ENCODE peak calls at places on chromosomes 7 and 10, in five cellular contexts. P, W, G, I and J are unnamed samples.

GRCh38 chr7:132780822-132781221 is 204.6 kb upstream of the PLXNA4 start:
- DNase-seq in P (no peak), W (no peak), G (no peak), I (no peak), J (no peak)

GRCh38 chr10:108782411-108782810 is 1140.9 kb downstream of the XPNPEP1 start:
- DNase-seq in P (no peak), W (no peak), G (no peak), I (no peak), J (no peak)

GRCh38 chr7:92835851-92836488 is 403 bp downstream of the CDK6 start:
- DNase-seq in P (no peak), W (no peak), G (no peak), I (peak), J (no peak)

GRCh38 chr10:15046626-15047025 is 2.9 kb downstream of the OLAH start:
- DNase-seq in P (no peak), W (no peak), G (peak), I (peak), J (no peak)

GRCh38 chr10:107072786-107073185 is 91.7 kb downstream of the SORCS1 start:
- DNase-seq in P (no peak), W (no peak), G (no peak), I (no peak), J (no peak)

GRCh38 chr7:149884016-149884415 is 10.2 kb downstream of the ATP6V0E2 start:
- DNase-seq in P (peak), W (no peak), G (no peak), I (peak), J (no peak)

GRCh38 chr7:25389489-25390106 is 161.3 kb upstream of the NPVF start:
- DNase-seq in P (no peak), W (peak), G (peak), I (peak), J (no peak)

GRCh38 chr7:14747701-14748100 is 154.8 kb downstream of the DGKB start:
- DNase-seq in P (no peak), W (no peak), G (no peak), I (no peak), J (no peak)

GRCh38 chr10:126585249-126585986 is 85.1 kb downstream of the C10orf90 start:
- DNase-seq in P (no peak), W (peak), G (no peak), I (no peak), J (no peak)

GRCh38 chr7:150448789-150449147 is 1.7 kb upstream of the GIMAP8 start:
- DNase-seq in P (peak), W (peak), G (peak), I (peak), J (peak)

GRCh38 chr10:1698185-1698584 is 39.1 kb downstream of the ADARB2 start:
- DNase-seq in P (no peak), W (no peak), G (no peak), I (no peak), J (no peak)

GRCh38 chr10:78972160-78972946 is 96.4 kb upstream of the ZMIZ1 start:
- DNase-seq in P (peak), W (peak), G (peak), I (peak), J (no peak)

GRCh38 chr10:29277296-29277695 is 11.6 kb upstream of the LYZL1 start:
- DNase-seq in P (no peak), W (no peak), G (no peak), I (peak), J (no peak)

GRCh38 chr10:89241491-89242339 is 9.9 kb downstream of the LIPA start:
- DNase-seq in P (no peak), W (no peak), G (peak), I (peak), J (no peak)

GRCh38 chr7:40763319-40764287 is 628.8 kb downstream of the SUGCT start:
- DNase-seq in P (no peak), W (no peak), G (peak), I (peak), J (no peak)

DNA sequence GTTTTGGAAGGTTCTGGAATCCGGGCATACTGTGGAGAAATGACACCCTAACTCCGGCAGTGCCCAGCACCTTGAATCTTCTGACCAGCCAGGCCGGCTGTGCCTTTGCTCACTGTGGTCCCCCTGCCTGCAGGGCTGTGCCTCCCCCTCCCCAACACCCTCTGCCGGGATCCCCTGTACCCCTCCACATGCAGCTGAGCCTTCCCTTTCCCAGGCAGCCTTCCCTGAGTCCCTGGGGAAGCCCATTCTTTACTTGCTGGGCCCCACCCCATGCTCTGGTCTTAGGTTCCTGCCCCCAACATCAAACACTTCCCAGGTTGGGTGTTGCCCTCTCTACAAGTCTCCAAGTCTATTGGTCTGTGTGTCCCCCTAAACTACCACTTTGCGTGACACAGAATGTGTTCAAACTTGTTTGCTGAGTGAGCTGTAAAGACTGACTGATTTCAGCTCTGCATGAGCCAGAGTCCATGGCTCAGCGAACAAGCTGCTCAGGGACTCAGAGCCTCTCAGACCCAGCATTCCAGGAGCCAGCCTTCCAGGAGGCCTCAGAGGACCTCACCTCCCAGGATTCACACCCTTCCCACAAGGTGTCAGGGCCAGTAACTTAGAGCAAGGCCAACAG is 31.6 kb downstream of the CALML5 start:
- DNase-seq in P (no peak), W (no peak), G (no peak), I (no peak), J (peak)
- H3K4ac ChIP-seq in P (no peak), W (no peak), G (no peak), I (peak), J (peak)

DNA sequence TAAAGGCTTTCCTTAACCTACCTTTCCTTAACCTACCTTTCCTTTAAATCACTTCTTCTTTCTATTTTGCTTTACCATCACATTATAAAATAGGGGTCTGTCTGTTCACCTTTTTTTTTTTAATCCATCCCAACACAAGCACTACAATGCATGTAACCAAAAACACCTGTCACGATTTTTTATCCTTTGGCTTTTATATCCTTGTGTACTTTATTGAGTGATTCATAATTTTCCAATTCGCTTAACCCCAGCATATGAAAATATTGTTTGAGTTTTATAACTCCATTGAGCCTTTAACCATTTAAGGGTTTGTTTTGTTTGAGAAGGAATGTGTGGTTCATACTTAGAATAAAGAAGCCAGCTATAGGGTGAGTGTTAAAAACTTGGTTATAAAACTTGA is 132.2 kb downstream of the CHRM2 start:
- DNase-seq in P (no peak), W (no peak), G (no peak), I (no peak), J (no peak)
- H3K4ac ChIP-seq in P (no peak), W (no peak), G (peak), I (no peak), J (no peak)

GRCh38 chr7:76283254-76284159 is 19.0 kb upstream of the HSPB1 start:
- DNase-seq in P (no peak), W (no peak), G (no peak), I (no peak), J (no peak)

GRCh38 chr7:76281006-76281705 is 21.3 kb upstream of the HSPB1 start:
- DNase-seq in P (no peak), W (no peak), G (no peak), I (peak), J (no peak)

GRCh38 chr7:76282344-76283253 is 19.9 kb upstream of the HSPB1 start:
- DNase-seq in P (peak), W (no peak), G (no peak), I (peak), J (no peak)

GRCh38 chr7:76280408-76280807 is 22.1 kb upstream of the HSPB1 start:
- DNase-seq in P (peak), W (no peak), G (no peak), I (no peak), J (no peak)

DNA sequence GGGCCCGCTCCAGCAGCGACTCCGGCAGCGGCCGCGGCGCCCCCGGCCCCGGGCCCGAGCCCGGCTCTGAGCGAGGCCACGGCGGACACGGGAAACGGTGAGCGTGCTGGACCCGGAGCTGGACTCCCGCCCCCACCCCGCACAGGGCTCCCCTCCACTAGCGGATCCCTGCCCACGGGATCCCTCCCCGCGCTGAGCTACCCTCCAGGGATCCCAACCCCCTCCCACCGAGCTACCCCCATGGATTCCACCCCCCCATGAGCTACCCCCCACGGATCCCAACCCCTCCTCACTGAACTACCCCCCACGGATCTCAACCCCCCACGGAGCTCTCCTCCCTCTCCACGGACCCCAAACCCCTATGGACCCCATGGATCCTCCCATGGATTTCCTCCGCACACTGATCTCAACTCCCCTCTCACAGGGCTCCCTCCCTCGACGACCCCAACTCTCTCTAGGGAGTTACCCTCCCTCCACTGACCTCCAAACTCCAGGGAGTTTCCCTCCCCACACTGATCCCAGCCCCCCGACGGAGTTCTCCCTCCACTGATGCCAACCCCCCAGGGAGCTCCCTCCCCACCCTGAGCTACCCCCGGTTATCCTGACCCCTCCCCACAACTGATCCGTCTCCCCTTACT is 20.6 kb upstream of the HSPB1 start:
- DNase-seq in P (peak), W (no peak), G (no peak), I (no peak), J (no peak)
- H3K4ac ChIP-seq in P (no peak), W (no peak), G (no peak), I (no peak), J (no peak)

GRCh38 chr7:100582650-100583049 is 3.3 kb downstream of the LRCH4 start:
- DNase-seq in P (no peak), W (no peak), G (no peak), I (no peak), J (no peak)
- H3K4ac ChIP-seq in P (no peak), W (no peak), G (peak), I (no peak), J (no peak)

GRCh38 chr7:2523941-2524807 is 4.6 kb downstream of the LFNG start:
- DNase-seq in P (peak), W (peak), G (peak), I (peak), J (peak)
- H3K4ac ChIP-seq in P (no peak), W (peak), G (no peak), I (peak), J (peak)

GRCh38 chr7:116525298-116525912 is 569 bp downstream of the CAV1 start:
- DNase-seq in P (peak), W (no peak), G (no peak), I (peak), J (no peak)
- H3K4ac ChIP-seq in P (no peak), W (no peak), G (peak), I (no peak), J (peak)

GRCh38 chr10:24432478-24433416 is 223.8 kb downstream of the KIAA1217 start:
- DNase-seq in P (no peak), W (no peak), G (peak), I (peak), J (no peak)
- H3K4ac ChIP-seq in P (no peak), W (no peak), G (no peak), I (no peak), J (no peak)

GRCh38 chr7:102432476-102433318 is 678 bp upstream of the ORAI2 start:
- DNase-seq in P (peak), W (peak), G (no peak), I (peak), J (no peak)
- H3K4ac ChIP-seq in P (no peak), W (peak), G (peak), I (peak), J (no peak)

DNA sequence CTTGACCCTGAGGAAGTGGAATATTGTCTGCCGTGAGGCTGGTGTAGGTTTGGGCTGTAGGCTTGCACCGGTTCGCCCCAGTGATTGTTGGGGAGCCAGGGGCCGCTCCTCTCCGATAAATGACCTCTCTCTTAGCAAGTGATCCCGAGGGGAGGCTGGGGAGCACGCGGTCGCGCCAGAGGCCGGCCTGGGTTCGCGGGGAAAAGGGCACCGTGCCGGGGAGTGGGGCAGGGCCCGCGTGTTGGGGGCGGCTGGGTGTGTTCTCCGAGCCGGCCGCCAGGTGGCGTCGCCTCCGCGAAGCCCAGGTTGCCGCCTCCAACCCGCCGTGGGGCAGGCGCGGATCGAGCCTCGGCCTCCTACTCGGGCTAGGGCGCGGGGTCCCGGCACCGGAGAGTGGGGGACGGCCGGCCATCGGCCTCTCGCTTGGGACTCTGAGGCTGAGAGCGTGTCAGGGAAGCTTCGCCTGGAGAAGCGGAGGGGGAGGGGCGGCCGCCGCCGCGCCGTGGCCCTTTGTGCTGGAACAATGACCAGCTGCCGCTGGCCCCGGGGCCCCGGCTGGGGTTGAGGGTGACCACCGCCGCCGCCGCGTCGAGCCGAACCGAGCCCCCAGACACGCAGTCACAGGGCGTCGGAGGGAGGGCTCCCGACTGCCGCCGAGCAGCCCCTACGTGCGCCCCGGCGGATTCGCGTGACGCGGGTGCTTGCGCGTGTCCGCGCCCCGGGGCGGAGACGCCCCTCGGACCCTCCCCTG is 442 bp upstream of the LZTS2 start:
- DNase-seq in P (peak), W (peak), G (peak), I (peak), J (peak)
- H3K4ac ChIP-seq in P (no peak), W (no peak), G (peak), I (peak), J (peak)